ENCODE peak calls at places on chromosome 2, in five cellular contexts. E is K562, F is HepG2, L is SK-N-SH, Y is H1. X is an unnamed sample.

GRCh38 chr2:39109543-39109942 is 11.3 kb downstream of the SOS1 start:
- DNase-seq in F (no peak), Y (no peak), E (no peak), L (no peak), X (no peak)

GRCh38 chr2:10079931-10080535 is at the start of gene CYS1:
- DNase-seq in L (peak), F (no peak), Y (no peak), E (peak), X (no peak)

GRCh38 chr2:173264603-173265366 is 89.9 kb upstream of the CDCA7 start:
- DNase-seq in Y (no peak), L (no peak), E (peak), F (no peak), X (peak)

GRCh38 chr2:202883987-202884675 is 12.6 kb upstream of the ICA1L start:
- DNase-seq in F (no peak), L (no peak), E (peak), Y (no peak), X (peak)

GRCh38 chr2:25479761-25480160 is 138.0 kb upstream of the DNMT3A start:
- DNase-seq in F (no peak), L (no peak), E (no peak), Y (no peak), X (no peak)

GRCh38 chr2:203869610-203870042 is 2.1 kb downstream of the CTLA4 start:
- DNase-seq in L (no peak), F (no peak), Y (no peak), E (no peak), X (no peak)

GRCh38 chr2:39107156-39107555 is 13.7 kb downstream of the SOS1 start:
- DNase-seq in E (no peak), Y (no peak), F (no peak), L (peak), X (no peak)

GRCh38 chr2:28333606-28334526 is 58.8 kb upstream of the FOSL2 start:
- DNase-seq in Y (no peak), F (no peak), L (no peak), E (no peak), X (no peak)

GRCh38 chr2:234286118-234286598 is 210.7 kb downstream of the ARL4C start:
- DNase-seq in Y (no peak), F (no peak), L (no peak), E (no peak), X (no peak)

GRCh38 chr2:195672674-195673073 is 15.6 kb downstream of the SLC39A10 start:
- DNase-seq in L (no peak), Y (no peak), F (no peak), E (no peak), X (no peak)

GRCh38 chr2:54107903-54108615 is 7.4 kb upstream of the ACYP2 start:
- DNase-seq in E (no peak), L (peak), Y (no peak), F (no peak), X (no peak)

GRCh38 chr2:31199206-31199605 is 18.1 kb downstream of the CAPN14 start:
- DNase-seq in L (no peak), F (no peak), Y (no peak), E (no peak), X (no peak)

GRCh38 chr2:27154481-27154880 is 5.7 kb downstream of the TCF23 start:
- DNase-seq in F (no peak), L (no peak), E (no peak), Y (no peak), X (no peak)

GRCh38 chr2:70986499-70987189 is 8.0 kb downstream of the TEX261 start:
- DNase-seq in Y (no peak), F (no peak), E (peak), L (no peak), X (no peak)

GRCh38 chr2:150234787-150235512 is 252.5 kb downstream of the RND3 start:
- DNase-seq in L (no peak), E (no peak), Y (no peak), F (no peak), X (no peak)

GRCh38 chr2:70046534-70046933 is 40.7 kb upstream of the PCBP1 start:
- DNase-seq in L (no peak), Y (no peak), E (no peak), F (no peak), X (peak)

GRCh38 chr2:8102470-8102869 is 579.4 kb upstream of the ID2 start:
- DNase-seq in E (no peak), F (no peak), L (no peak), Y (no peak), X (no peak)

GRCh38 chr2:27954261-27954673 is 63.7 kb downstream of the BABAM2 start:
- DNase-seq in F (no peak), E (no peak), L (no peak), Y (no peak), X (no peak)

GRCh38 chr2:68726608-68727367 is 7.8 kb upstream of the ARHGAP25 start:
- DNase-seq in Y (no peak), F (no peak), L (no peak), E (no peak), X (peak)

GRCh38 chr2:68302281-68302680 is 17.5 kb downstream of the CNRIP1 start:
- DNase-seq in Y (no peak), L (peak), E (no peak), F (no peak), X (no peak)

GRCh38 chr2:3758906-3759305 is 55.5 kb downstream of the DCDC2C start:
- DNase-seq in F (no peak), L (no peak), Y (no peak), E (no peak), X (no peak)

GRCh38 chr2:42929577-42929984 is 137.2 kb upstream of the HAAO start:
- DNase-seq in Y (no peak), F (peak), E (no peak), L (no peak), X (no peak)
- H3K4me3 ChIP-seq in Y (no peak), F (peak), E (no peak), L (no peak), X (no peak)

DNA sequence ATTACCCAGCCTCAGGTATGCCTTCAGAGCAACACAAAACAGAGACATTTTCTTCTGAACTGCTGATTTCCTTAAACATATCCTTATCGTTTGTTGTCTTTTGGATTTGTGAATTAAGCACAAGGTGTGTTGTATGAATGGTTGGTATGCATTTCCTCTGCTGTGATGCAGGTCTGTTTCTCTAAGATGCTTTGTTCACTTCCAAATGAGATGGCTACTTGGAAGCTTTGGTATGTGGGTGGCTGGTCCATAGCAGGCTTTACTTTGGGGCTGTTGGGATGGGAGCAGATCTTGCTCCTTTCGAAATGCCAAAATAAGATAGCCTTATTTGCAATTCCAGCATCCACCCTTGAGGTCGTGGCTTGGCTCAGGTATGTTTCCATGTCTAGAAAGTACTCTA is 257.2 kb downstream of the INSIG2 start:
- DNase-seq in E (no peak), Y (no peak), F (no peak), L (no peak), X (no peak)
- TF ChIP-seq GABPA in E (no peak), Y (no peak), F (no peak), L (no peak), X (no peak)

GRCh38 chr2:237715459-237715947 is 83.1 kb upstream of the RBM44 start:
- DNase-seq in E (no peak), Y (no peak), F (peak), L (no peak), X (no peak)
- H3K4me3 ChIP-seq in E (no peak), Y (no peak), F (peak), L (no peak), X (no peak)

GRCh38 chr2:62591491-62591890 is 85.5 kb upstream of the TMEM17 start:
- DNase-seq in E (no peak), Y (no peak), L (no peak), F (no peak), X (no peak)

GRCh38 chr2:62597323-62597722 is 91.3 kb upstream of the TMEM17 start:
- DNase-seq in E (no peak), Y (no peak), F (no peak), L (no peak), X (peak)

GRCh38 chr2:62593825-62594224 is 87.8 kb upstream of the TMEM17 start:
- DNase-seq in E (no peak), L (no peak), Y (no peak), F (no peak), X (no peak)

GRCh38 chr2:62595468-62595867 is 89.5 kb upstream of the TMEM17 start:
- DNase-seq in F (no peak), L (no peak), E (no peak), Y (no peak), X (no peak)

DNA sequence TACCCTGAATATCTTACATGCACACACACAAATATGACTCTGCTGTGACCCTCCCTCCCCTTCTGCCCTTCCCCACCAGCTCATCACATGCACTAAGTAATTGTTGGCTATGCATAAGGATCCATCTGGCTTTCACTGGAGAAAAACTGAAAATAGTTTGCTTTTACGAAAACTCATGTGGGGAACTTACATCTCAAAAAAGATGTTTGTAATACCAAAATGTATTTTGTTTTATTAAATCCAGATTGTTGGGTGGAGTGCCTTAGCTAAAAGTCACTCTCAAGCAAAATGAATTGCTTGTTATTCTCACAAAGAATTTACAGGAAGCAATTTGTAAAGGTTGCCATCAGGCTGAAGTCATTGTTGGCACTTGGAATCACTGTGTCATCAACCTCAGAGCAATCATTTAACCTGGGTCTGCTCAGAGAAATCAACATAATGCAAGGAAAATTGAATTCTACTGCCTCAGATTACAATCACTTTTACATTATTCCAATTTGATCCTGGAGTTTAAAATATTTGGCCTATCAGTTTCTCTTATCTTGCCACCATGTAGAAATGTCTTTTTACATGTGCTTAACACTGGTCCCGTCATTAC is 90.2 kb upstream of the TMEM17 start:
- DNase-seq in F (no peak), Y (no peak), L (peak), E (no peak), X (no peak)
- TF ChIP-seq GABPA in F (no peak), Y (no peak), L (no peak), E (no peak), X (no peak)

DNA sequence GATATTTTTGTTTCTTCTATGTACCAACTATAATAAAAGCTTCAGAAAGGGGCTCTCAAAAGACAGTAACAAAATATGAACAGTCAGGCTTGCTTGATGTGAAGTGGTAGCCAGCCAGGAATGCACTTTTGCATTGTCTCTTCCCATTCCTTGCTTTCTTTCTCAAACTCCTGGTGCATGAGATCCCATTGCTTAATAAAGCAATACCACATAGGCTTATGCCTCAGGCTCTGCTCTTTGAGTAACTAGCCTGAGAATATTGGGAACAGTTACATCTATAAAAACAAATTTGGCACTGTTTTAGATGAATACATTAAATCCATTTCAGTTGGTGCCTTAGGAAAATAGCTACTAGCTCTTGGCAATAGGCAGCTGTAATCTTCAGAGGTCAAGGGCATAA is 62.6 kb upstream of the ST6GAL2 start:
- DNase-seq in Y (no peak), E (no peak), F (no peak), L (no peak), X (no peak)
- H3K4me3 ChIP-seq in Y (no peak), E (no peak), F (no peak), L (no peak), X (no peak)

DNA sequence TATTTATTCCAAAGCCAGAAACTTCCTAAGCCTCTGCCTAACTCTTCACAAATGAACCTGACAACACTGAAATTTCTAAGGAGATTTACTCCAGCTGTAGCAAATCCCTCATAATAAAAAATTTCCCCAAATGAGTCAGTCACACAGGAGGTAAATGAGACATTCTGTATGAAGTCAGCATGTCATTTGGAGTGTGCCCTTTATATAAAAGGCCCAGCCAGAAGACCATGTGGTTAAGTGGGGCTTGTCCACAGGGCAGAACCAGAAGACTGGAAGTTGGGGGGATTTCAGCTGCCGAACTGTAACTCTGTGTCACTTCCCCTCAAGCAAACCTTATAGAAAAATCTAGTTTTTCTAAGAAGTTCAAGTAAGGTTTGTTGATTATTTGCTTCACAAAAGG is 30.2 kb downstream of the NRP2 start:
- DNase-seq in E (no peak), Y (no peak), F (no peak), L (no peak), X (no peak)
- TF ChIP-seq GABPA in E (no peak), Y (no peak), F (no peak), L (no peak), X (no peak)

DNA sequence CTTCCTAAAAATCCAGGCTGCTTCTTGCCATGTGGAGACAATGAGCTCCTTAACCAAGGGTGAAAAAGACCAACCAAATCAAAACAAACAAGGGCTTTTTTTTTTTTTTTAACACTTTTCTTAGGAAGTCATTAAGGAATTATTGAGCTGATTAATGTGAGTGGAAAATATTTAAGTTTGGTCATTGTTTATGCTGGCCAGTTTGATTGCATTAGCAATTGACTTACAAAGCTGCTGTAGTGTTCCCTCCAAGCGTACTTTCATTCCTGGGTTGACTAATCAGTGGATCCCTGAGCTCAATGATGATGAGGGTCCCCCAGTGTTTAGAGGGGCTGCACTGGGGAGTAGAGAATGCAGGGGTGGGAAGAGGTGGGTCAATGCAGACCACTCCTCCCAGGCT is 119.3 kb downstream of the PRKCE start:
- DNase-seq in E (no peak), F (no peak), L (no peak), Y (no peak), X (no peak)
- H3K4me3 ChIP-seq in E (no peak), F (no peak), L (no peak), Y (no peak), X (no peak)

GRCh38 chr2:128298286-128298685 is 20.4 kb downstream of the HS6ST1 start:
- DNase-seq in E (no peak), L (no peak), F (no peak), Y (no peak), X (no peak)
- TF ChIP-seq GABPA in E (no peak), L (no peak), F (no peak), Y (no peak), X (no peak)

GRCh38 chr2:135744761-135745314 is 3.2 kb downstream of the UBXN4 start:
- DNase-seq in F (peak), Y (no peak), E (peak), L (peak), X (peak)

GRCh38 chr2:135741395-135742306 is at the start of gene UBXN4:
- DNase-seq in L (peak), E (peak), Y (peak), F (peak), X (peak)

GRCh38 chr2:135742307-135742838 is 718 bp downstream of the UBXN4 start:
- DNase-seq in Y (no peak), F (peak), E (peak), L (no peak), X (peak)

GRCh38 chr2:135745545-135745944 is 3.9 kb downstream of the UBXN4 start:
- DNase-seq in E (no peak), F (no peak), Y (no peak), L (no peak), X (no peak)

DNA sequence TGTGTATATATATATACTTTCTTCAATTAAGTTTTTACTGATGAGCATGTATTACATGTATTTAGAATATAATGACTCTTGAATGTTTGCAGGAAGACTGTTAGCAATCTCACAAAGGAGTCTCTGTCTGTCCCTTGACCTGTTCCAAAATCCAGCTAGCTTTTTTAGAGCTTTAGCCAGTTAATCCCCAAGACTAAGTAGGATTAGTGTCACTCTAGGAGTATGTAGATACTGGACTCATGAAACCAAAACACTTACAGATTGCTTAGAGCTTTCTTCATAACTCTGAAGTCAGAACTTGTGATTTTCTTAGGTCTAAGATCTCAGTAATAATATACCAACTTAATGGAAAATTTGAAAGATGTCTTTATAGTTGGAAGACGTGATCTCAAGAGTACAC is 2.2 kb downstream of the UBXN4 start:
- DNase-seq in F (peak), E (no peak), L (no peak), Y (no peak), X (no peak)
- H3K4me3 ChIP-seq in F (peak), E (peak), L (peak), Y (no peak), X (no peak)

X was measured in HL-60.